ENCODE peak calls at places on chromosome X, in four cellular contexts. E is breast epithelium, T is psoas muscle, Q is ovary. Z is an unnamed sample. For H3K4me1, the result is how much of the 10 kb centered on the place peaks cover.

GRCh38 chrX:41870719-41871151 is 52.6 kb downstream of the CASK start:
- DNase-seq in T (no peak), Q (no peak), E (no peak), Z (no peak)

GRCh38 chrX:7159132-7159861 is 11.3 kb upstream of the PUDP start:
- DNase-seq in T (no peak), E (peak), Q (no peak), Z (no peak)

GRCh38 chrX:110359273-110359672 is 625 bp downstream of the RTL9 start:
- DNase-seq in T (no peak), E (no peak), Q (no peak), Z (no peak)

GRCh38 chrX:101550825-101551767 is 749 bp downstream of the ARMCX1 start:
- DNase-seq in T (peak), Q (peak), E (no peak), Z (no peak)

GRCh38 chrX:28920141-28920540 is 332.9 kb downstream of the IL1RAPL1 start:
- DNase-seq in T (no peak), Q (no peak), E (no peak), Z (no peak)

GRCh38 chrX:106752101-106752678 is 25.7 kb downstream of the RNF128 start:
- DNase-seq in Q (no peak), E (no peak), T (no peak), Z (no peak)

GRCh38 chrX:123159403-123159802 is 24.7 kb upstream of the GRIA3 start:
- DNase-seq in Q (no peak), T (no peak), E (no peak), Z (no peak)

GRCh38 chrX:106894392-106894909 is 8.7 kb downstream of the RIPPLY1 start:
- DNase-seq in T (peak), E (peak), Q (peak), Z (no peak)

GRCh38 chrX:116499780-116500179 is 37.0 kb upstream of the CT83 start:
- DNase-seq in E (no peak), Q (no peak), T (no peak), Z (peak)

GRCh38 chrX:133081990-133082389 is 14.9 kb downstream of the USP26 start:
- DNase-seq in Q (no peak), T (no peak), E (no peak), Z (no peak)

GRCh38 chrX:41116948-41117347 is 31.7 kb downstream of the USP9X start:
- DNase-seq in E (no peak), Q (no peak), T (no peak), Z (no peak)

GRCh38 chrX:136130931-136131843 is 16.1 kb upstream of the FHL1 start:
- DNase-seq in E (no peak), T (no peak), Q (no peak), Z (peak)

GRCh38 chrX:115560978-115561604 is at the start of gene PLS3:
- DNase-seq in Q (peak), E (peak), T (peak), Z (no peak)

GRCh38 chrX:74922922-74923321 is 2.3 kb downstream of the NEXMIF start:
- DNase-seq in Q (no peak), T (no peak), E (no peak), Z (no peak)

GRCh38 chrX:39309018-39309620 is 507.9 kb downstream of the MID1IP1 start:
- DNase-seq in T (no peak), Q (peak), E (peak), Z (no peak)

GRCh38 chrX:1851527-1851926 is 236.7 kb downstream of the ASMT start:
- DNase-seq in Q (no peak), T (no peak), E (no peak), Z (no peak)

GRCh38 chrX:103932133-103932532 is 30.3 kb upstream of the TMSB15B start:
- DNase-seq in E (no peak), Q (no peak), T (no peak), Z (no peak)

GRCh38 chrX:14359727-14360126 is 169.6 kb upstream of the GLRA2 start:
- DNase-seq in T (no peak), Q (no peak), E (no peak), Z (no peak)

GRCh38 chrX:85851418-85851817 is 195.9 kb downstream of the CHM start:
- DNase-seq in E (no peak), T (no peak), Q (no peak), Z (no peak)

GRCh38 chrX:105464611-105465010 is 244.1 kb upstream of the TEX13A start:
- DNase-seq in E (no peak), Q (no peak), T (no peak), Z (no peak)

GRCh38 chrX:55996649-55997048 is 235.5 kb upstream of the KLF8 start:
- DNase-seq in Q (no peak), E (no peak), T (no peak), Z (no peak)

GRCh38 chrX:70454441-70455365 is 10.1 kb downstream of the DLG3 start:
- DNase-seq in Q (peak), T (peak), E (peak), Z (peak)

GRCh38 chrX:23540532-23540931 is 126.8 kb upstream of the PRDX4 start:
- DNase-seq in Q (no peak), E (no peak), T (no peak), Z (no peak)

GRCh38 chrX:57930051-57930450 is 19.8 kb upstream of the ZXDA start:
- DNase-seq in Q (no peak), T (no peak), E (no peak), Z (no peak)

GRCh38 chrX:47358387-47359065 is 11.9 kb upstream of the ZNF157 start:
- DNase-seq in T (no peak), Q (no peak), E (no peak), Z (no peak)

GRCh38 chrX:125998432-125998831 is 167.7 kb downstream of the DCAF12L2 start:
- DNase-seq in T (no peak), E (no peak), Q (no peak), Z (no peak)

GRCh38 chrX:34875204-34875603 is 67.4 kb upstream of the FAM47B start:
- DNase-seq in Q (no peak), E (no peak), T (no peak), Z (no peak)

GRCh38 chrX:110402091-110402854 is 43.6 kb downstream of the RTL9 start:
- DNase-seq in E (peak), T (peak), Q (no peak), Z (no peak)

GRCh38 chrX:22147214-22147613 is 115.1 kb downstream of the PHEX start:
- DNase-seq in Q (no peak), E (no peak), T (no peak), Z (no peak)

GRCh38 chrX:145068450-145068849 is 178.9 kb upstream of the SPANXN1 start:
- DNase-seq in T (no peak), Q (no peak), E (no peak), Z (no peak)

GRCh38 chrX:25596881-25597280 is 541.3 kb upstream of the MAGEB18 start:
- DNase-seq in Q (no peak), T (no peak), E (no peak), Z (no peak)

GRCh38 chrX:74535633-74536141 is 78.7 kb downstream of the RLIM start:
- DNase-seq in Q (peak), T (peak), E (peak), Z (no peak)

GRCh38 chrX:41389311-41389888 is 55.4 kb downstream of the DDX3X start:
- DNase-seq in E (no peak), Q (no peak), T (no peak), Z (no peak)

GRCh38 chrX:16826207-16826606 is 39.9 kb downstream of the TXLNG start:
- DNase-seq in Q (no peak), T (no peak), E (no peak), Z (no peak)

GRCh38 chrX:45711231-45711630 is 510.6 kb upstream of the DIPK2B start:
- DNase-seq in Q (no peak), T (no peak), E (no peak), Z (no peak)

GRCh38 chrX:134661295-134661694 is 3.0 kb upstream of the PLAC1 start:
- DNase-seq in T (no peak), E (no peak), Q (no peak), Z (no peak)

GRCh38 chrX:105822138-105823091 is at the start of gene NRK:
- DNase-seq in Q (peak), E (no peak), T (peak), Z (no peak)

GRCh38 chrX:121496966-121497365 is 449.6 kb downstream of the GLUD2 start:
- DNase-seq in Q (no peak), E (no peak), T (no peak), Z (no peak)

GRCh38 chrX:24169211-24169610 is 19.7 kb downstream of the ZFX start:
- DNase-seq in E (no peak), Q (no peak), T (no peak), Z (no peak)

DNA sequence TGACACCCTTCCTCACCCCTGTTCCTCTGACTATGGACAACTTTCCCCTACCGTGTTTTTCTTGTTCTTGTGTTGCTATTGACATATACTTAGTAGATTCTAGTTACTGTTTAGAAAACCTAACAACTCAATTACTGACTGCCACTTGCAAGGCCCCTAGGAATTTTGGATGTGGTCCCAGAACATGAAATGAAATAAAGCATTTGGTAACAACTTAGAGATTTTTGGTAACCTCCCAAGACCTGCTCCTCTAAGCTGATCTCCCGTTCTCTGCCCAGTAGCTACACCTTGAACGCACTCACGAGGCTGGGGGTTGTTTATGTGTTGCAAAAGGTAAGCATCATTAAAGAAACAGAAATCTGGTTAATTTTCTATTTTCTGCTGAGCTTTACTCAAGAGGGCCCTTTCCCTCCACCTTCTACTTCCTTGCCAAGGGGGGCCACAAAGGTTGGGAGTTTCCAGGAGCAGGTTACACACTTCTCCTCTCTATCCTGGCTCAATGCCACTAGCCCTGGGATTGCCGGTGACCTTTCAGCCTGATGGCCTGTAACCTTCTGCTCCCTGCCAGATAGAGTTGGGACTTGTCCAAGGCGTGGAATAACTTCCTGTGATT is 20.5 kb downstream of the GAB3 start:
- DNase-seq in E (no peak), T (peak), Q (peak), Z (no peak)
- H3K4me1 ChIP-seq in E (under half), T (half or more), Q (under half), Z (under half)

GRCh38 chrX:153725832-153726285 is 1.2 kb downstream of the ABCD1 start:
- DNase-seq in T (no peak), E (no peak), Q (no peak), Z (no peak)

GRCh38 chrX:153727108-153727931 is 2.7 kb downstream of the ABCD1 start:
- DNase-seq in Q (peak), E (no peak), T (peak), Z (no peak)

GRCh38 chrX:153726286-153727107 is 1.8 kb downstream of the ABCD1 start:
- DNase-seq in E (no peak), T (peak), Q (peak), Z (no peak)

GRCh38 chrX:153728951-153729631 is 4.4 kb downstream of the ABCD1 start:
- DNase-seq in T (no peak), Q (no peak), E (no peak), Z (no peak)

GRCh38 chrX:153728095-153728494 is 3.4 kb downstream of the ABCD1 start:
- DNase-seq in T (no peak), Q (no peak), E (no peak), Z (no peak)
- H3K27ac ChIP-seq in T (peak), Q (peak), E (no peak), Z (no peak)

GRCh38 chrX:113959912-113960626 is 623.8 kb upstream of the HTR2C start:
- DNase-seq in Q (no peak), E (no peak), T (no peak), Z (no peak)
- H3K4me1 ChIP-seq in Q (under half), E (under half), T (under half), Z (under half)

DNA sequence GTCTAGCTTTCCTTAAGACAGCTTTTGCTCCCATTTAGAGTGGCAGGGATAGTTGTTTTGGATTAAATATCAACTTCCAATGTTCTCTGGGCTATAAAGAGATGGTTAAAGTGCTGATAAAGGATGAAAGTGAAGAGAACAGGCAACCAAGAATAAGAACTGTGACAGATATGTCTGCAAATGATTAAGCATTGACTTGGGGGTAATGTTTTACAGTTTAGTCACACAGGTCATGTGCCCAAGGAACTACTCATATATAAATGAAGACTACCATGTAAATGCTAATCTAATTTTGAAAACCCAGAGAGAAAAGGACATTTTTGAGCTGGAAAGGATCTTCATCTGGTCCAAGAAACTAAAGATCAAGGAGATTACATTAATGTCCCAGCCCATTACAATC is 42.1 kb downstream of the RBMX2 start:
- DNase-seq in T (no peak), E (no peak), Q (no peak), Z (no peak)
- H3K27ac ChIP-seq in T (no peak), E (no peak), Q (no peak), Z (no peak)

GRCh38 chrX:10119399-10119990 is 37.3 kb upstream of the CLCN4 start:
- DNase-seq in Q (peak), E (peak), T (no peak), Z (peak)

GRCh38 chrX:10117864-10118377 is 38.9 kb upstream of the CLCN4 start:
- DNase-seq in T (no peak), E (no peak), Q (no peak), Z (no peak)

GRCh38 chrX:10121787-10122186 is 35.0 kb upstream of the CLCN4 start:
- DNase-seq in T (no peak), Q (no peak), E (no peak), Z (no peak)

GRCh38 chrX:10118530-10118929 is 38.2 kb upstream of the CLCN4 start:
- DNase-seq in T (no peak), Q (no peak), E (no peak), Z (no peak)

DNA sequence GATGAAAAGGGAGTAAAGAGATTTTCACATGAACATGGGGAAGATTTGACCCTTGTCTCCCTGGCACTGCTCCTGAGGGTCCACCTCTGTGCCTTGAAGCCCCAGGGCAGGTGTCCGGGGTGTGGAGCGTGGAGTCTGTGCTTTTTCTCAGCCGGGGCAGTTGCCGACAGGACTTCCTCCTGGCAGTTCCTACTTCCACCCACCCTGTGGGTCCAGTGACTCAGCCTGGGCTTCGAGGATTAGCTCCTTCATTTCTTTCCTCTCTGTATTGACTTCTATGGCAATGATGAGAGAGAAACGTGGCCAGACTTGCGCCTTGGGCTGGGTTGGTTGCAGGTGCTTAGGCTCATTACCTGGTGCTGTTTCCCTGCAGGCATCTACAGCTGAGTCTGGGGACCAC is 35.9 kb upstream of the CLCN4 start:
- DNase-seq in T (no peak), E (no peak), Q (no peak), Z (no peak)
- H3K4me1 ChIP-seq in T (under half), E (under half), Q (under half), Z (under half)

DNA sequence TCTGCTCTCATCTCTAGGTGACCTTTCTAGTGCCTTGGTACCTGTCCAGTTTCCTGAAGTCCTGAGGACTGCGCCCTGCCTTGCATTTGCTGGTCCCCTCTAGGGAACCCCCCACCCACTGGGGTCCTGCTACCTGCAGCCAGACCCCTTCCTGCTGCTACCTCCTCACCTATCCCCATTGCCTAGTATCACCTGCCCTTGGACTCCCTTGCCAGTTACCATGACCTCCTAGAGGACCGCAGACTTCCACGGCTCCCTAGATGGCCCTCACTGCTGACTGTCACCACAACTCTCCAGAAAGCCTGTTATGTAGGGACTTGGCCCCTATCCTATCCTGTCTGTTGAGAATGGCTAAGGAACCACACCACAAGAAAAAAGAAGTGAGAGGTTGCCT is 166.6 kb downstream of the EFNB1 start:
- DNase-seq in T (no peak), Q (no peak), E (no peak), Z (no peak)
- H3K27ac ChIP-seq in T (no peak), Q (peak), E (no peak), Z (no peak)

DNA sequence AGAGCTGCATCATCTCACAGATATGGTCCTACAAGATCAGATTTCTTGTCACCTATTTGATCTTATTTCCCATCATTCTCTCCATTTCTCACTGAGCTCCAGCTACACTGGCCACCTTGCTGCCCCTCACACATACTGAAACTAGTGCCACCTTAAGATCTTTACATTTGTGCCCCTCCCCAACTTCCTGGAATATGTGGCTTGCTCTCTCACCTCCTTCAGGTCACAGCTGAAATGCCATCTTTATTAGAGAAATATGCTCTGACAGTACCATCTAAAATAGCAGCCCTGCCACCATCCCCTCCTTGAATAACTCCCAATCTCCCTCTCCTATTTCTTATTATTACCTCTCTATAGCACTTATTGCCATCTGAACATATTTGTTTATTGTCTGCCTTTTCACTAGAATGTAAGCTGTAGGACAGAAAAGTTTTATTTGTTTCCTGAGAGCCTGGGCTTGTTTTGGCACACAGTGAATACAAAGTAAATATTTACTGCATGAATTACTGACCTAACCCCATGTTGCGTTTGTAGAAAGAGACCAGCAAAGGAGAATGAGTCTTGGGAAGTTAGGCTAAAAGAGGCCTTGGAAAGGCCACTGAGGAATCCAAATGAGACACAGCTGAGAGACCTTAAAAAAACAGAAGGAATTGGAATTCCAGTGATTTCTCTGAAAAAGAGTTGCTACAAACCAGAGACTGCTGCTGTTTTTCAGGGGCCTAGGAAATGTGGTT is 22.7 kb downstream of the DYNLT3 start:
- DNase-seq in T (no peak), Q (no peak), E (no peak), Z (no peak)
- H3K4me1 ChIP-seq in T (under half), Q (under half), E (under half), Z (under half)

Z was measured in keratinocyte.